ENCODE peak calls at places on chromosomes 13 and 19, in eight cellular contexts. O, Y, L, R, D, C, X and Z are unnamed samples.

GRCh38 chr13:89968468-89968867 is 1379.0 kb upstream of the MIR17HG start:
- DNase-seq in X (no peak), Y (no peak), R (no peak), D (no peak), L (no peak), O (no peak), C (no peak), Z (no peak)

GRCh38 chr19:1699998-1700732 is 47.8 kb upstream of the TCF3 start:
- DNase-seq in Y (no peak), D (no peak), X (no peak), L (no peak), C (no peak), R (no peak), O (no peak), Z (no peak)

GRCh38 chr19:46821512-46822359 is 28.9 kb downstream of the AP2S1 start:
- DNase-seq in Y (no peak), C (no peak), D (no peak), O (no peak), R (peak; percentile 57), L (peak; percentile 40), X (peak; percentile 43), Z (no peak)

GRCh38 chr13:113930711-113931637 is 42.9 kb downstream of the C13orf46 start:
- DNase-seq in X (peak; percentile 44), O (peak; percentile 7), C (no peak), Y (no peak), D (peak; percentile 29), R (no peak), L (no peak), Z (no peak)

GRCh38 chr13:54029226-54029625 is 1000.6 kb downstream of the OLFM4 start:
- DNase-seq in X (no peak), C (no peak), O (no peak), D (no peak), L (no peak), Y (peak; percentile 66), R (peak; percentile 34), Z (peak; percentile 4)

GRCh38 chr13:88544836-88545235 is 873.7 kb downstream of the SLITRK5 start:
- DNase-seq in R (no peak), Y (no peak), D (no peak), X (no peak), O (no peak), C (no peak), L (no peak), Z (no peak)

GRCh38 chr13:47188802-47189201 is 291.9 kb upstream of the HTR2A start:
- DNase-seq in O (no peak), C (no peak), L (no peak), Y (peak; percentile 35), D (no peak), X (no peak), R (no peak), Z (peak; percentile 87)

GRCh38 chr13:42272115-42272756 is at the start of gene AKAP11:
- DNase-seq in L (peak; percentile 44), C (peak; percentile 48), X (peak; percentile 33), D (peak; percentile 57), R (peak; percentile 74), Y (peak; percentile 47), O (peak; percentile 51), Z (peak; percentile 54)

DNA sequence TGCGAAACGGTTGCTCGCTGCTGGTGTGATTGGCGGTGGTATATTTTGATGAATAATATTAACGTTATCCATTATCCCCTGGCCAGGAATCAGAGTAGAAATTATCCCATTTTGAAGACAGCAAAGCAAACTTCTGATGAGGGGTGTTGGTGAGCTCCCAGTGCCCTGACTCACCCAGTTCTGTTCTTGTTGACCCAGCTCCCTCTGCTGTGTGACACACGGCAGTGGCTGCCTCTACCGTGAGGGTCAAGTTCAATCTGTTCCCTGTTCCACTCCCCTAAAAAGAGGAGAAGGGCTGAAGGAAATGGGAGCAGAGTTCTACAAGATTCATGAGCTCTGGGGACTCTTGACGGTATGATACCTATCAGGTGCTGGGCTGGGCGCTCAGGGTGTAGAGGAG is 2.0 kb downstream of the CAMSAP3 start:
- DNase-seq in D (no peak), L (no peak), R (no peak), C (no peak), Y (no peak), X (no peak), O (no peak), Z (no peak)
- TF ChIP-seq CTCF in D (no peak), L (no peak), R (no peak), C (no peak), Y (no peak), X (no peak), O (no peak), Z (no peak)

DNA sequence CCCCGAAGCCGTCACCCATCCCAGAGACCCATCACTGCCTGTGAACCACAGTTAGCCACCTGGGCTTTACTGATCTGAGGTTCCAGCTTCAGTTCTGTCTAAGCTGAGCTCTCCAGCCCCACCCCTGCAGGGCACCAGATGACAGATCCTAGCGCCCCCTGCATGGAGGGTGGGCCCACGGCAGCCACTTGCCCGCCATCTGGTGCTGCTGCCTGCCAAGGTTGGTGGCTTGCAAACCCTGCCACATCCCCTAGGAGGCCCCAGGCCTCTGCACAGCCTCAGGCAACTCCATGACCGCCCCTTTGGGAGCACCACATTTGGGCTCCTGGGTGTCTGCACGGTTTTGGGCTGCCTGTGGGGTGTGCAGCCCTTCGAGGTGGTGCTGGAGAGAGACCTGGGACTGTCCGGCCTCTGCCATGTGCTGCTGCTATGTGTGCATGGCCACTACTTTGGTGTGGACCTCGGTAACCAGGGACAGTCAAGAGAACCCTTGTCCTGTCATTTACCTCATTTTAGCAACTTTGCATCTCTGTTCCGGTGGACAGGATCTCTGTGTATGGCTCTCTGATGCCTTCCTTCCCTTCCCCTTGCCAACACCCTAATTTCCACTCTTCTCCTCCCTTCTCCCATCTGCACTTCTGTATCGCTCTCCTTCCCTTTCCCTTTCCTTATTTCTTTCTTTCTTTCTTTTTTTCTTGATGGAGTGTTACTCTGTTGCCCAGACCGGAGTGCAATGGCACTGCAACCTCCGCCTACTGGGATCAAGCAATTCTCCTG is 17.4 kb upstream of the SDHAF1 start:
- DNase-seq in X (no peak), C (no peak), D (no peak), L (no peak), R (peak; percentile 73), O (no peak), Y (no peak), Z (no peak)
- TF ChIP-seq CTCF in X (no peak), C (peak; percentile 40), D (no peak), L (no peak), R (peak; percentile 80), O (no peak), Y (no peak), Z (no peak)

GRCh38 chr13:46132109-46132508 is 27.3 kb upstream of the CPB2 start:
- DNase-seq in X (no peak), R (no peak), C (no peak), O (no peak), Y (no peak), D (no peak), L (no peak), Z (no peak)

GRCh38 chr13:46131705-46132104 is 26.9 kb upstream of the CPB2 start:
- DNase-seq in R (no peak), D (no peak), C (no peak), O (no peak), X (no peak), L (no peak), Y (no peak), Z (no peak)

GRCh38 chr13:46134961-46135522 is 30.2 kb upstream of the CPB2 start:
- DNase-seq in D (no peak), O (peak; percentile 66), C (no peak), Y (peak; percentile 18), X (no peak), L (no peak), R (no peak), Z (no peak)

GRCh38 chr13:46136688-46137087 is 31.9 kb upstream of the CPB2 start:
- DNase-seq in R (no peak), Y (no peak), D (no peak), C (no peak), O (no peak), L (no peak), X (no peak), Z (no peak)

DNA sequence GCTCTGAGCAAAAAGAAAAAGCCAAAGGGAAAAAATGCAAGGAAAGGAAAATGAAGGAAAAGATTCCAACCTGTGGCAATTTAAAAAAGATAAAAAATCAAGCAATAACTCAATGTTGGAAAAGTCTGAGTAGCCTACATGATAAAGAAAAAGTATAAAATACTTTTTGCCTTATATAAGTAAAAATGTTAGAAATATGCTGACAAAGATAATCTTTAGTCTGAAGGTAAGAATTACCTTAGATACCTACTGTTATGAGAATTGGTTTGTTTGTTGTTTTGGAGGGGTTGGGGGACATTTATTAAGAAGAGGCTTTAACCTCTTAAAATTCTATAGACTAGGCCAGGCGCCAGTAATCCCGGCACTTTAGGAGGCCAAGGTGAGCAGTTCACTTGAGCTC is 29.7 kb upstream of the CPB2 start:
- DNase-seq in X (no peak), Y (no peak), R (no peak), D (no peak), O (no peak), L (no peak), C (no peak), Z (no peak)
- TF ChIP-seq CTCF in X (no peak), Y (no peak), R (no peak), D (no peak), O (no peak), L (no peak), C (no peak), Z (no peak)

GRCh38 chr19:35246466-35247096 is 2.2 kb upstream of the LSR start:
- DNase-seq in X (no peak), L (no peak), Y (no peak), R (no peak), D (no peak), C (no peak), O (no peak), Z (no peak)

GRCh38 chr19:35249848-35250711 is 1.3 kb downstream of the LSR start:
- DNase-seq in X (no peak), D (peak; percentile 30), O (no peak), C (no peak), R (no peak), L (no peak), Y (no peak), Z (no peak)

GRCh38 chr19:35249146-35249847 is 495 bp downstream of the LSR start:
- DNase-seq in O (peak; percentile 31), R (peak; percentile 42), X (no peak), D (peak; percentile 31), C (no peak), Y (no peak), L (no peak), Z (no peak)

GRCh38 chr19:35248310-35249145 is at the start of gene LSR:
- DNase-seq in C (peak; percentile 85), R (peak; percentile 99), D (peak; percentile 87), X (peak; percentile 78), Y (no peak), O (peak; percentile 95), L (no peak), Z (no peak)

DNA sequence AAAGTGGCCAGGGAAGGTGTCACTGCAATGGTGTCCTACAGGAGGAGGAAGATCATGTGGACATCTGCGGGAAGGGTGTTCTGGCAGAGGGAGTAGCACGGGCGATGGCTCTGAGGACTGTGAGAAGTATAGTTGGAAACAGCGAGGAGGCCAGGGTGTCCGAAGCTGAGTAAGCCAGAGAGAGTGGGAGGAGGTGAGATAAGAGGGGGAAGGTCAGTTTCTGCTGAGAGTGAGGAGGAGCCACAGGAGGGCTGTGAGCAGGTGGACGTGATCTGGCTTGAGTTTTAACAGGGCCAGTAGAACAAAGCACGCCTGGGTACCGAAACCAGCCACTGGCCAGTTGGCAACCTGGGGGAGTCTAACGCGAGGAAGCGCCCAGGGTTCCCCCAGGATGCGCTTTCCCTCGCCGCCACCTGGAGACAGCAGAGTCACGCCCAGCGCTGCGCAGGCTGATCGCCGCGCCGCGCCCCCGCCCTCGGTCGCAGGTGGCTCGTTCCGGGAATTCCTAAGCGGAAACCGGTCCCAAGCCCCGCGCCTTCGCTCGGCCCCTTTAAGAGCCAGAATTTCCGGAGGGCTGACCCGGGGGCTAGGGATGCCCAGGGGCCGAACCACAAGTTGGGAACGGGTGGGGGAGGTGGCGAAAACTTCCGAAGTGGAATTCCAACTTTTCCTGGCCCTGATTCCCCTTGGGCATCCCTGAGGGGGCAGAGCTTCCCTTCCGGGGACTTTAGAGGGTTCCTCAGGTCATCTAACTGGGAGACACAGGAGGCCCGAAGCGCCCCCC is 1.1 kb upstream of the LSR start:
- DNase-seq in D (peak; percentile 82), Y (no peak), C (peak; percentile 89), L (no peak), O (peak; percentile 96), X (peak; percentile 62), R (peak; percentile 92), Z (no peak)
- TF ChIP-seq CTCF in D (peak; percentile 19), Y (no peak), C (peak; percentile 54), L (peak; percentile 47), O (peak; percentile 41), X (peak; percentile 64), R (peak; percentile 71), Z (no peak)